ENCODE peak calls at places on chromosomes 5 and 9, in seven cellular contexts. J is aorta; Z is body of pancreas; G is kidney; N is Peyer's patch; O is IMR-90; X is CD8-positive, alpha-beta T cell. A is an unnamed sample. For H3K9me3 and H3K4me1, the result is how much of the 10 kb centered on the place peaks cover.

GRCh38 chr9:111731916-111732315 is 62.8 kb downstream of the SHOC1 start:
- DNase-seq in J (no peak), Z (no peak), G (no peak), N (no peak), O (peak), X (no peak), A (no peak)

GRCh38 chr5:171314728-171315385 is 5.8 kb downstream of the TLX3 start:
- DNase-seq in J (no peak), Z (no peak), G (no peak), N (no peak), O (no peak), X (no peak), A (no peak)

GRCh38 chr9:93949073-93949693 is 6.0 kb downstream of the BARX1 start:
- DNase-seq in J (no peak), Z (no peak), G (no peak), N (peak), O (no peak), X (no peak), A (no peak)

GRCh38 chr9:132381966-132382541 is 24.6 kb downstream of the TTF1 start:
- DNase-seq in J (peak), Z (peak), G (no peak), N (no peak), O (no peak), X (no peak), A (no peak)

GRCh38 chr5:18433336-18433735 is 799.1 kb downstream of the TAF11L14 start:
- DNase-seq in J (no peak), Z (no peak), G (no peak), N (no peak), O (no peak), X (no peak), A (no peak)

GRCh38 chr5:145856285-145856818 is 16.5 kb downstream of the GRXCR2 start:
- DNase-seq in J (peak), Z (peak), G (peak), N (peak), O (peak), X (no peak), A (no peak)

GRCh38 chr5:110840347-110840960 is 101.6 kb downstream of the SLC25A46 start:
- DNase-seq in J (no peak), Z (no peak), G (no peak), N (no peak), O (no peak), X (no peak), A (no peak)

GRCh38 chr5:141543053-141543452 is 54.2 kb downstream of the PCDHGC5 start:
- DNase-seq in J (no peak), Z (no peak), G (no peak), N (no peak), O (no peak), X (no peak), A (no peak)

GRCh38 chr5:8413975-8414374 is 545.0 kb downstream of the MTRR start:
- DNase-seq in J (no peak), Z (no peak), G (no peak), N (no peak), O (no peak), X (no peak), A (no peak)

GRCh38 chr5:128538249-128539037 is 398 bp upstream of the FBN2 start:
- DNase-seq in J (peak), Z (peak), G (peak), N (peak), O (peak), X (no peak), A (peak)

GRCh38 chr9:115591584-115591984 is 473.6 kb upstream of the TNC start:
- DNase-seq in J (no peak), Z (peak), G (no peak), N (no peak), O (peak), X (no peak), A (peak)

GRCh38 chr9:21239917-21240316 is at the start of gene IFNA14:
- DNase-seq in J (no peak), Z (no peak), G (no peak), N (no peak), O (no peak), X (no peak), A (no peak)

GRCh38 chr9:130236436-130236985 is 29.0 kb upstream of the HMCN2 start:
- DNase-seq in J (peak), Z (no peak), G (no peak), N (no peak), O (no peak), X (no peak), A (no peak)

GRCh38 chr5:43042176-43042625 is 2.1 kb upstream of the ANXA2R start:
- DNase-seq in J (peak), Z (peak), G (peak), N (peak), O (peak), X (peak), A (peak)

GRCh38 chr5:3330442-3330841 is 265.2 kb upstream of the IRX1 start:
- DNase-seq in J (no peak), Z (no peak), G (no peak), N (no peak), O (no peak), X (no peak), A (no peak)

GRCh38 chr9:4258321-4259093 is 41.4 kb downstream of the GLIS3 start:
- DNase-seq in J (no peak), Z (no peak), G (no peak), N (no peak), O (peak), X (no peak), A (no peak)

GRCh38 chr9:69469136-69469535 is 144.1 kb downstream of the ENTREP1 start:
- DNase-seq in J (no peak), Z (no peak), G (no peak), N (no peak), O (peak), X (no peak), A (no peak)

GRCh38 chr5:34053133-34053532 is 10.1 kb upstream of the C1QTNF3 start:
- DNase-seq in J (no peak), Z (no peak), G (no peak), N (no peak), O (peak), X (no peak), A (no peak)

GRCh38 chr9:73613092-73613701 is 461.5 kb downstream of the ANXA1 start:
- DNase-seq in J (no peak), Z (no peak), G (no peak), N (no peak), O (no peak), X (no peak), A (no peak)

GRCh38 chr9:121071356-121071755 is 3.4 kb upstream of the CNTRL start:
- DNase-seq in J (no peak), Z (no peak), G (no peak), N (no peak), O (no peak), X (no peak), A (no peak)

GRCh38 chr5:100546041-100546440 is 10.9 kb downstream of the FAM174A start:
- DNase-seq in J (no peak), Z (no peak), G (no peak), N (no peak), O (no peak), X (no peak), A (no peak)

GRCh38 chr9:38384990-38385848 is 7.3 kb upstream of the ALDH1B1 start:
- DNase-seq in J (no peak), Z (no peak), G (no peak), N (no peak), O (no peak), X (no peak), A (no peak)

GRCh38 chr5:132057498-132058255 is 2.8 kb upstream of the IL3 start:
- DNase-seq in J (peak), Z (no peak), G (peak), N (peak), O (no peak), X (no peak), A (no peak)

GRCh38 chr5:140253985-140254384 is 48.9 kb downstream of the PFDN1 start:
- DNase-seq in J (no peak), Z (no peak), G (no peak), N (no peak), O (no peak), X (no peak), A (no peak)

GRCh38 chr9:28808042-28808441 is 1234.8 kb upstream of the C9orf72 start:
- DNase-seq in J (no peak), Z (no peak), G (no peak), N (no peak), O (no peak), X (no peak), A (no peak)

GRCh38 chr9:135174981-135175380 is 87.5 kb downstream of the OLFM1 start:
- DNase-seq in J (no peak), Z (no peak), G (no peak), N (no peak), O (no peak), X (no peak), A (no peak)

GRCh38 chr9:111728617-111729366 is 65.9 kb downstream of the SHOC1 start:
- DNase-seq in J (no peak), Z (no peak), G (no peak), N (no peak), O (peak), X (no peak), A (no peak)

GRCh38 chr9:127910613-127911205 is 6.1 kb downstream of the ST6GALNAC4 start:
- DNase-seq in J (no peak), Z (no peak), G (peak), N (no peak), O (peak), X (no peak), A (no peak)

GRCh38 chr9:111298831-111299603 is 31.0 kb downstream of the OR2K2 start:
- DNase-seq in J (no peak), Z (peak), G (peak), N (no peak), O (peak), X (no peak), A (no peak)

GRCh38 chr5:178818094-178818493 is 41.7 kb upstream of the ZNF354B start:
- DNase-seq in J (no peak), Z (peak), G (no peak), N (no peak), O (no peak), X (no peak), A (no peak)

GRCh38 chr5:178820001-178820400 is 39.8 kb upstream of the ZNF354B start:
- DNase-seq in J (no peak), Z (no peak), G (no peak), N (no peak), O (no peak), X (no peak), A (no peak)

GRCh38 chr5:178817506-178817905 is 42.2 kb upstream of the ZNF354B start:
- DNase-seq in J (no peak), Z (no peak), G (no peak), N (no peak), O (no peak), X (no peak), A (no peak)
- H3K9me3 ChIP-seq in J (under half), Z (under half), G (under half), N (under half), O (under half), X (under half), A (under half)

GRCh38 chr9:747567-747966 is 93.9 kb upstream of the DMRT1 start:
- DNase-seq in J (no peak), Z (no peak), G (no peak), N (no peak), O (no peak), X (no peak), A (no peak)
- H3K4me1 ChIP-seq in J (under half), Z (half or more), G (under half), N (under half), O (under half), X (under half), A (under half)

DNA sequence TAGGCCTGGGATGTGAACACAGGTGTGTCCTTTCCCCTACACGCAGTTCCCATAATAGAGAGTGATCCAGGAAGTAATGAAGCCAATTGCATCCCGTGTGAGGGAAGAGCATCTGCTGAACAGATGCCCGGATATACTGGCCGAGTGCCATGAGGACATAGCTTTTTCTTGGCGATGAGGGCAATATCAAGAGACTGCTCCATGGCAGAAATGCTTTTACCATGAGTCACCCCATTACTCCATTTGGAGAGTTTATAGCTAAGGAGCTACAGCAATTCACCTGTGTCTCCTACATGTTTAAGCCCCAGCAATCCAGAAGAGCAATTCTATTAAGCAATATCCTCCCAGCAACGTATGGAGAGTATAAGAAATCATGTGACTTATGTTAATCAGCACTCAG is 222.0 kb upstream of the KLF4 start:
- DNase-seq in J (peak), Z (no peak), G (peak), N (peak), O (peak), X (no peak), A (no peak)
- H3K27ac ChIP-seq in J (no peak), Z (no peak), G (no peak), N (no peak), O (no peak), X (no peak), A (no peak)

DNA sequence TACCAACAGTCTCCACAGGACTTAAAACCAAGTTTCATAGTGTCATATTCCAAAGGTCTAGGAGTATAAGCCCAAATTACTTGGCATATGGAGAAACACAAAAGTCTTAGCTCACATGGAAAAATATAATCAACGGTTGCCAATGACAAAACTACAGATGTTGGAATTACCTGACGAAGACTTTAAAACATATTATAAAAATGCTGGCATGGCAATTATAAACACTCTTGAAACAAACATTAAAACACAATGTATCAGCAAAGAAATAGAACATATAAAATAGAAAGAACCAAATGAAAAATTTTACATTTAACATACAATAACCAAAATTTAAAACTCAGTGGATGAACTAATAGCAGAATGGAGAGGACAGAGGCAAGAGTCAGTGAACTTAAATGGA is 7.9 kb upstream of the WDR41 start:
- DNase-seq in J (no peak), Z (no peak), G (no peak), N (no peak), O (no peak), X (no peak), A (no peak)
- H3K9me3 ChIP-seq in J (under half), Z (under half), G (under half), N (under half), O (under half), X (under half), A (under half)

GRCh38 chr9:123049589-123050222 is 16.2 kb downstream of the GPR21 start:
- DNase-seq in J (no peak), Z (peak), G (no peak), N (no peak), O (peak), X (no peak), A (no peak)

GRCh38 chr9:123048748-123049147 is 15.3 kb downstream of the GPR21 start:
- DNase-seq in J (no peak), Z (no peak), G (no peak), N (no peak), O (peak), X (no peak), A (no peak)

GRCh38 chr9:123059472-123060220 is 26.2 kb downstream of the GPR21 start:
- DNase-seq in J (no peak), Z (no peak), G (no peak), N (no peak), O (no peak), X (no peak), A (no peak)

GRCh38 chr9:123058834-123059233 is 25.4 kb downstream of the GPR21 start:
- DNase-seq in J (no peak), Z (peak), G (no peak), N (no peak), O (peak), X (no peak), A (no peak)

GRCh38 chr9:123053711-123054110 is 20.2 kb downstream of the GPR21 start:
- DNase-seq in J (no peak), Z (no peak), G (no peak), N (no peak), O (no peak), X (no peak), A (no peak)
- H3K4me1 ChIP-seq in J (under half), Z (under half), G (under half), N (under half), O (under half), X (under half), A (under half)

A was measured in right lobe of liver.